ENCODE peak calls at places on chromosomes 2 and 18, in eight cellular contexts. One of them, this sample, is unnamed.

GRCh38 chr18:51006061-51006818 is 23.8 kb upstream of the SMAD4 start:
- DNase-seq in transverse colon: no peak
- DNase-seq in IMR-90: no peak
- DNase-seq in tibial nerve: no peak
- DNase-seq in heart left ventricle: no peak
- DNase-seq in Peyer's patch: no peak
- DNase-seq in ovary: no peak
- DNase-seq in HepG2: no peak
- DNase-seq in this sample: no peak

GRCh38 chr2:157940024-157940423 is 63.9 kb upstream of the ACVR1 start:
- DNase-seq in Peyer's patch: no peak
- DNase-seq in transverse colon: no peak
- DNase-seq in heart left ventricle: no peak
- DNase-seq in ovary: no peak
- DNase-seq in tibial nerve: no peak
- DNase-seq in IMR-90: no peak
- DNase-seq in HepG2: no peak
- DNase-seq in this sample: no peak

GRCh38 chr18:39480494-39481245 is 1915.1 kb upstream of the CELF4 start:
- DNase-seq in transverse colon: no peak
- DNase-seq in heart left ventricle: no peak
- DNase-seq in HepG2: no peak
- DNase-seq in Peyer's patch: no peak
- DNase-seq in tibial nerve: no peak
- DNase-seq in IMR-90: peak
- DNase-seq in ovary: no peak
- DNase-seq in this sample: no peak

GRCh38 chr2:15965564-15966019 is 25.2 kb downstream of the MYCN start:
- DNase-seq in heart left ventricle: no peak
- DNase-seq in HepG2: no peak
- DNase-seq in ovary: no peak
- DNase-seq in IMR-90: no peak
- DNase-seq in transverse colon: no peak
- DNase-seq in tibial nerve: no peak
- DNase-seq in Peyer's patch: no peak
- DNase-seq in this sample: no peak

GRCh38 chr2:217797661-217798069 is 205.1 kb downstream of the TNS1 start:
- DNase-seq in transverse colon: no peak
- DNase-seq in tibial nerve: peak
- DNase-seq in ovary: peak
- DNase-seq in Peyer's patch: no peak
- DNase-seq in IMR-90: peak
- DNase-seq in HepG2: no peak
- DNase-seq in heart left ventricle: peak
- DNase-seq in this sample: peak

GRCh38 chr2:191846787-191847620 is at the start of gene CAVIN2:
- DNase-seq in transverse colon: peak
- DNase-seq in tibial nerve: peak
- DNase-seq in HepG2: peak
- DNase-seq in ovary: peak
- DNase-seq in Peyer's patch: no peak
- DNase-seq in heart left ventricle: peak
- DNase-seq in IMR-90: peak
- DNase-seq in this sample: peak

GRCh38 chr2:44798139-44798659 is 143.3 kb upstream of the SIX3 start:
- DNase-seq in transverse colon: no peak
- DNase-seq in HepG2: no peak
- DNase-seq in heart left ventricle: no peak
- DNase-seq in Peyer's patch: no peak
- DNase-seq in ovary: no peak
- DNase-seq in tibial nerve: no peak
- DNase-seq in IMR-90: no peak
- DNase-seq in this sample: peak

GRCh38 chr2:10787176-10787968 is 25.2 kb downstream of the PDIA6 start:
- DNase-seq in tibial nerve: no peak
- DNase-seq in Peyer's patch: peak
- DNase-seq in heart left ventricle: peak
- DNase-seq in IMR-90: no peak
- DNase-seq in HepG2: peak
- DNase-seq in transverse colon: peak
- DNase-seq in ovary: no peak
- DNase-seq in this sample: no peak

GRCh38 chr18:65359479-65359878 is 391.3 kb upstream of the CDH7 start:
- DNase-seq in ovary: no peak
- DNase-seq in HepG2: no peak
- DNase-seq in IMR-90: no peak
- DNase-seq in heart left ventricle: no peak
- DNase-seq in transverse colon: no peak
- DNase-seq in Peyer's patch: no peak
- DNase-seq in tibial nerve: no peak
- DNase-seq in this sample: no peak

GRCh38 chr2:58195668-58196067 is 45.5 kb downstream of the FANCL start:
- DNase-seq in Peyer's patch: no peak
- DNase-seq in ovary: no peak
- DNase-seq in HepG2: no peak
- DNase-seq in heart left ventricle: no peak
- DNase-seq in transverse colon: no peak
- DNase-seq in tibial nerve: no peak
- DNase-seq in IMR-90: peak
- DNase-seq in this sample: no peak

GRCh38 chr2:101998556-101999121 is 6.9 kb downstream of the IL1R2 start:
- DNase-seq in Peyer's patch: no peak
- DNase-seq in HepG2: peak
- DNase-seq in tibial nerve: no peak
- DNase-seq in IMR-90: no peak
- DNase-seq in heart left ventricle: no peak
- DNase-seq in ovary: no peak
- DNase-seq in transverse colon: no peak
- DNase-seq in this sample: no peak

GRCh38 chr2:31372097-31372496 is 42.4 kb downstream of the XDH start:
- DNase-seq in ovary: no peak
- DNase-seq in tibial nerve: no peak
- DNase-seq in IMR-90: no peak
- DNase-seq in transverse colon: no peak
- DNase-seq in HepG2: no peak
- DNase-seq in Peyer's patch: no peak
- DNase-seq in heart left ventricle: no peak
- DNase-seq in this sample: peak

DNA sequence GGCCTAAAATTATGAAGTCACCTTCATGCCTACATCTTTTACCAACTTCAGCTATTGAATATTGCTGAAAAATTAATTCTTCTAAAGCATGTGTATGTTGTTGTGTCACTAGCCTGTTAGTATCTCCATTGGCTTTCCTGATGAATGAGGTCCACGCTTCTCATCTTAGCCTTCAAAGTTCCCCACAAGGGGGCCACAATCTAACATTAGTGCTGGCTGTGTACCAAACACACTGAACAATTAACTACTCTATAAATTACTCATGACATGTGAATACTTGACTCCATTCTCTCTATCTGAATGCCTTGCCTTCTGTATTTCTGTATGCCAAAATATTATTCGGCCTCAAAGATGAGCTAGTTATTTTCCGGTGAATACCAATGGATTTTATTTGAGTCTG is 208.7 kb upstream of the COL3A1 start:
- DNase-seq in IMR-90: peak
- DNase-seq in transverse colon: no peak
- DNase-seq in Peyer's patch: no peak
- DNase-seq in tibial nerve: no peak
- DNase-seq in ovary: no peak
- DNase-seq in heart left ventricle: no peak
- DNase-seq in HepG2: peak
- DNase-seq in this sample: no peak
- TF ChIP-seq CTCF in IMR-90: peak
- TF ChIP-seq CTCF in transverse colon: no peak
- TF ChIP-seq CTCF in Peyer's patch: no peak
- TF ChIP-seq CTCF in tibial nerve: no peak
- TF ChIP-seq CTCF in ovary: no peak
- TF ChIP-seq CTCF in heart left ventricle: peak
- TF ChIP-seq CTCF in HepG2: peak
- TF ChIP-seq CTCF in this sample: no peak

GRCh38 chr2:74373985-74374384 is 6.1 kb downstream of the DCTN1 start:
- DNase-seq in IMR-90: no peak
- DNase-seq in ovary: no peak
- DNase-seq in transverse colon: no peak
- DNase-seq in HepG2: no peak
- DNase-seq in tibial nerve: no peak
- DNase-seq in heart left ventricle: no peak
- DNase-seq in Peyer's patch: no peak
- DNase-seq in this sample: no peak

GRCh38 chr2:74372674-74373073 is 7.4 kb downstream of the DCTN1 start:
- DNase-seq in tibial nerve: no peak
- DNase-seq in transverse colon: no peak
- DNase-seq in heart left ventricle: no peak
- DNase-seq in HepG2: no peak
- DNase-seq in Peyer's patch: no peak
- DNase-seq in ovary: no peak
- DNase-seq in IMR-90: no peak
- DNase-seq in this sample: no peak

GRCh38 chr2:74373189-74373588 is 6.9 kb downstream of the DCTN1 start:
- DNase-seq in transverse colon: peak
- DNase-seq in IMR-90: no peak
- DNase-seq in tibial nerve: peak
- DNase-seq in Peyer's patch: no peak
- DNase-seq in heart left ventricle: peak
- DNase-seq in ovary: no peak
- DNase-seq in HepG2: no peak
- DNase-seq in this sample: no peak

GRCh38 chr2:74375838-74376237 is 4.3 kb downstream of the DCTN1 start:
- DNase-seq in tibial nerve: no peak
- DNase-seq in heart left ventricle: no peak
- DNase-seq in IMR-90: no peak
- DNase-seq in HepG2: no peak
- DNase-seq in transverse colon: no peak
- DNase-seq in Peyer's patch: no peak
- DNase-seq in ovary: no peak
- DNase-seq in this sample: no peak

GRCh38 chr2:74374509-74375205 is 5.5 kb downstream of the DCTN1 start:
- DNase-seq in Peyer's patch: no peak
- DNase-seq in heart left ventricle: peak
- DNase-seq in HepG2: no peak
- DNase-seq in transverse colon: peak
- DNase-seq in ovary: peak
- DNase-seq in tibial nerve: peak
- DNase-seq in IMR-90: peak
- DNase-seq in this sample: peak
- H3K4me3 ChIP-seq in Peyer's patch: no peak
- H3K4me3 ChIP-seq in heart left ventricle: peak
- H3K4me3 ChIP-seq in HepG2: no peak
- H3K4me3 ChIP-seq in transverse colon: peak
- H3K4me3 ChIP-seq in ovary: peak
- H3K4me3 ChIP-seq in tibial nerve: peak
- H3K4me3 ChIP-seq in IMR-90: no peak
- H3K4me3 ChIP-seq in this sample: no peak

GRCh38 chr2:26768759-26769500 is 4.8 kb downstream of the SLC35F6 start:
- DNase-seq in IMR-90: no peak
- DNase-seq in HepG2: no peak
- DNase-seq in heart left ventricle: peak
- DNase-seq in Peyer's patch: peak
- DNase-seq in tibial nerve: peak
- DNase-seq in transverse colon: peak
- DNase-seq in ovary: no peak
- DNase-seq in this sample: peak
- TF ChIP-seq POLR2A in IMR-90: no peak
- TF ChIP-seq POLR2A in HepG2: no peak
- TF ChIP-seq POLR2A in heart left ventricle: no peak
- TF ChIP-seq POLR2A in Peyer's patch: no peak
- TF ChIP-seq POLR2A in tibial nerve: peak
- TF ChIP-seq POLR2A in transverse colon: peak
- TF ChIP-seq POLR2A in ovary: no peak
- TF ChIP-seq POLR2A in this sample: no peak

GRCh38 chr2:172461591-172462392 is 34.4 kb downstream of the ITGA6 start:
- DNase-seq in Peyer's patch: peak
- DNase-seq in tibial nerve: no peak
- DNase-seq in heart left ventricle: peak
- DNase-seq in HepG2: peak
- DNase-seq in IMR-90: peak
- DNase-seq in transverse colon: peak
- DNase-seq in ovary: peak
- DNase-seq in this sample: peak

GRCh38 chr2:172460780-172461201 is 33.4 kb downstream of the ITGA6 start:
- DNase-seq in ovary: no peak
- DNase-seq in IMR-90: peak
- DNase-seq in HepG2: no peak
- DNase-seq in heart left ventricle: no peak
- DNase-seq in tibial nerve: no peak
- DNase-seq in Peyer's patch: no peak
- DNase-seq in transverse colon: no peak
- DNase-seq in this sample: no peak

GRCh38 chr2:172464340-172465129 is 37.1 kb downstream of the ITGA6 start:
- DNase-seq in ovary: no peak
- DNase-seq in transverse colon: no peak
- DNase-seq in heart left ventricle: no peak
- DNase-seq in Peyer's patch: no peak
- DNase-seq in IMR-90: no peak
- DNase-seq in HepG2: peak
- DNase-seq in tibial nerve: no peak
- DNase-seq in this sample: no peak

GRCh38 chr2:172465417-172466334 is 38.3 kb downstream of the ITGA6 start:
- DNase-seq in heart left ventricle: no peak
- DNase-seq in Peyer's patch: peak
- DNase-seq in tibial nerve: peak
- DNase-seq in transverse colon: peak
- DNase-seq in ovary: peak
- DNase-seq in HepG2: peak
- DNase-seq in IMR-90: peak
- DNase-seq in this sample: no peak

DNA sequence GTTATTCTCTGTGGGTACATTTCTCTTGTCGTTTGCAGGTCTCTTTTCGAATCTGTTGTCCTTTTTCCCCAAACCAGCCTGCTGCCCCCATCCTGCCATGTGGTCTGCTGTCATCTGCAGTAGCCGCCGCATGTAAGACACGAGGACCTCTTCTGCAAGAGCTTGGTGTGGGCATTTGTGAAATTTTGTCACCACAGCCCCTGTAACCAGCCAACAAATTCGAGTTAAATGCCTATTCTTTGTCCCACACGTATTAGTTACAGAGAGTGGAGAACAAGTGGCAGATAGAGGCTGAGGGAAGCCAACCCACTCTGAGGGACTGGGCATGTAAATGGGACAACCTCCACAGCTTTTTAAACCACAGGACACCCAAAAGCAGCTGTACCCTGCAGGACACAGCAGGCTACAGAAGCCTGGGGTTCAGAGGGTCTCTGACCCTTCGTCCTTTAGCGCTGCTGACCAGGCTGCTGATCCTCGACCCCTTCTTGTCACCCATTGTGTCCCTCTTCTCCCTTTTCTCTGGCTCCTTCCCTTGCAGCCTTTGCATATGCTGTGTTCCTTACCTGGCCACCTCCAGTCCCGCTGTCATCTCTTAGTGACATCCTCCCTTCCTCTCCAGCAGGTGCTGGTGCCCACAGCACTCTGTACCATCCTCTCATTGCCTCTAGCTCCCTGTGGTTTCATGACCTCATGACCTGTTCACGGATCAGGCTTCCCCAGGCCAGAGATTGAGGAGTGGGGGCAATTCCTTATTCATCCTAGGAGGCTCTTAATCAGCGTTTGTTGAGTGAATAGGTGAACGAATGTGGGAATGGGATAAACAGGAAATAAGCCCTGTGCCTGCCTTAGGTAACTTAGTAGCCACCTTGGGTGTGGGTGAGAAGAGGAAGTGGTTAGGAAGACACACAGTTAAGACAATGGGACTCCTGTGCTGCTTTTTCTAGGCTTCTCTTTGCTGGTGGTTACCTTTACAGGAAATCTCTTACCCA is 35.3 kb downstream of the ITGA6 start:
- DNase-seq in ovary: no peak
- DNase-seq in HepG2: no peak
- DNase-seq in IMR-90: no peak
- DNase-seq in transverse colon: peak
- DNase-seq in tibial nerve: no peak
- DNase-seq in heart left ventricle: no peak
- DNase-seq in Peyer's patch: peak
- DNase-seq in this sample: no peak
- TF ChIP-seq CTCF in ovary: no peak
- TF ChIP-seq CTCF in HepG2: no peak
- TF ChIP-seq CTCF in IMR-90: no peak
- TF ChIP-seq CTCF in transverse colon: no peak
- TF ChIP-seq CTCF in tibial nerve: no peak
- TF ChIP-seq CTCF in heart left ventricle: peak
- TF ChIP-seq CTCF in Peyer's patch: no peak
- TF ChIP-seq CTCF in this sample: no peak

This sample was measured in lower leg skin.